ENCODE peak calls at places on chromosomes 3 and 15, in six cellular contexts. I is upper lobe of left lung, V is heart right ventricle, H is RWPE2, R is fibroblast of lung, U is heart left ventricle. A is an unnamed sample.

GRCh38 chr3:25663324-25664065 is 1.2 kb downstream of the TOP2B start:
- DNase-seq in V (no peak), R (peak; percentile 32), H (no peak), U (no peak), I (peak; percentile 32), A (no peak)

GRCh38 chr15:55499158-55499557 is 8.9 kb downstream of the DNAAF4 start:
- DNase-seq in V (no peak), R (no peak), H (no peak), U (no peak), I (no peak), A (no peak)

GRCh38 chr3:33941804-33942203 is 143.4 kb downstream of the PDCD6IP start:
- DNase-seq in V (no peak), I (no peak), R (no peak), H (no peak), U (no peak), A (no peak)

GRCh38 chr3:197151562-197151961 is 121.9 kb upstream of the MELTF start:
- DNase-seq in R (peak; percentile 52), I (peak; percentile 70), V (peak; percentile 20), H (no peak), U (peak; percentile 47), A (no peak)

GRCh38 chr15:85094685-85095084 is 113.0 kb downstream of the PDE8A start:
- DNase-seq in V (no peak), R (peak; percentile 74), I (no peak), H (no peak), U (no peak), A (no peak)

GRCh38 chr3:151085889-151086483 is 522 bp downstream of the MED12L start:
- DNase-seq in U (peak; percentile 32), I (no peak), R (peak; percentile 30), H (no peak), V (peak; percentile 5), A (no peak)

GRCh38 chr3:197320582-197320981 is 22.2 kb upstream of the DLG1 start:
- DNase-seq in H (no peak), I (no peak), U (no peak), V (no peak), R (no peak), A (no peak)

GRCh38 chr3:12143949-12144504 is 14.7 kb downstream of the TIMP4 start:
- DNase-seq in H (no peak), V (peak; percentile 54), R (peak; percentile 80), U (peak; percentile 77), I (peak; percentile 49), A (peak; percentile 97)

GRCh38 chr3:22858486-22858885 is 344.6 kb upstream of the UBE2E2 start:
- DNase-seq in U (no peak), I (no peak), R (no peak), H (no peak), V (no peak), A (no peak)

GRCh38 chr15:95843241-95843851 is 487.2 kb upstream of the NR2F2 start:
- DNase-seq in H (no peak), U (peak; percentile 33), I (no peak), V (peak; percentile 53), R (peak; percentile 89), A (no peak)

DNA sequence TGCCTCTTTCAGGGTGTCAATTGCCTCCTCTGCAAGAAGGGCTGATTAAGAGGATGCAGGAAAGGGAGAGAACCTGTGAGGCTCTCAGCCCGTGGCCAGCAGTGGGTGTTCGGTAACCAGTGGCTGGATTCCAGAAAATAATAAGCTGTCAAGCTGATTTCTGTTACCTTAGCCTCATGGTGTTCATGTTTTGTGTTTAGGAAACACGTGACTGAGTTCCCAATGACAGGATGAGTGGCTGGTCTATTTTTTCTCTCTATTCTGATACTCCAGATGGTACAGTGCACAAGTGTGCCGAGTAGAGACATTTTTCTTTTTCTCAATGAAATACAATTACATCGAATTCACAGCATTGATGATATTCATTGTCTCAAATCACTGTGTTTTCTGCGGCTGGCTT is 43.6 kb downstream of the EDEM1 start:
- DNase-seq in V (no peak), H (no peak), U (no peak), I (no peak), R (no peak), A (no peak)
- H3K27me3 ChIP-seq in V (no peaks in the 10 kb centered on the region), H (no peaks in the 10 kb centered on the region), U (no peaks in the 10 kb centered on the region), I (no peaks in the 10 kb centered on the region), R (no peaks in the 10 kb centered on the region), A (no peaks in the 10 kb centered on the region)

GRCh38 chr3:158108596-158108995 is 1.3 kb upstream of the RSRC1 start:
- DNase-seq in R (no peak), I (no peak), H (no peak), V (no peak), U (no peak), A (no peak)
- H3K4me1 ChIP-seq in R (no peaks in the 10 kb centered on the region), I (peaks cover 44% of the 10 kb centered on the region), H (peaks cover 3% of the 10 kb centered on the region), V (peaks cover 67% of the 10 kb centered on the region), U (peaks cover 8% of the 10 kb centered on the region), A (peaks cover 7% of the 10 kb centered on the region)

GRCh38 chr3:78858910-78859309 is 908.9 kb downstream of the ROBO1 start:
- DNase-seq in R (peak; percentile 70), U (no peak), H (no peak), I (no peak), V (no peak), A (no peak)

GRCh38 chr3:78858165-78858564 is 909.6 kb downstream of the ROBO1 start:
- DNase-seq in H (no peak), R (peak; percentile 21), U (no peak), I (no peak), V (no peak), A (no peak)

GRCh38 chr3:78856164-78856563 is 911.6 kb downstream of the ROBO1 start:
- DNase-seq in U (no peak), V (no peak), I (no peak), H (no peak), R (no peak), A (no peak)

GRCh38 chr3:78855190-78855589 is 912.6 kb downstream of the ROBO1 start:
- DNase-seq in U (no peak), V (no peak), H (no peak), R (no peak), I (no peak), A (no peak)

DNA sequence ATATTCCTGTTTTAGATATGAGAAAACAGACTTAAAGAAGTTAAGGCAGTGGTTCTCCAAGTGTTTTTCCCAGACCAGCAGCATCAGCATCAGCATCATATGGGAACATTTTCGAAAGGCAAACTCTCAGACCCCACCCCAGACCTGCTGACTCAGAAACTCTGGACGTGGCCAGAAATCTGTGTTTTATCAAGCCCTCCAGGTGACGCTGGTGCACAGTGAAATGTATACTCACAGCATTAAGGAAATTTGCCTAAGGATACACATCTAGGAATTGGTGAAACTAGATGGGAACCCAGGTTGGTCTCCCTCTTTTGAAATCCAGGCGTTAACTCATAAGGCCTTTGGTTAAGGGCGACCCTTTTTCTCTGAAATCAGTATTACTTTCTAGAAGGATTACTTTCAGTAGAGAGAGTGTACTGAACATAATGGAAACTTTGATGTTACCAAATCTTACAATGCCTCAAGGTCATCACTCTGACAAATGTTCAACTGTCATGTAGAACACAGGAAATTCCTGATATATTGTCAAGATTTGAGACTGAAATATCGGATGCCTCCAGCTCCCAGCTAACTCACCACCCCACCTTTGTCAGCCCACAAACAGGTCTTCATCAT is 910.2 kb downstream of the ROBO1 start:
- DNase-seq in H (no peak), U (no peak), I (no peak), V (no peak), R (peak; percentile 35), A (no peak)
- TF ChIP-seq CTCF in H (peak; percentile 47), U (no peak), I (no peak), V (no peak), R (no peak), A (no peak)

DNA sequence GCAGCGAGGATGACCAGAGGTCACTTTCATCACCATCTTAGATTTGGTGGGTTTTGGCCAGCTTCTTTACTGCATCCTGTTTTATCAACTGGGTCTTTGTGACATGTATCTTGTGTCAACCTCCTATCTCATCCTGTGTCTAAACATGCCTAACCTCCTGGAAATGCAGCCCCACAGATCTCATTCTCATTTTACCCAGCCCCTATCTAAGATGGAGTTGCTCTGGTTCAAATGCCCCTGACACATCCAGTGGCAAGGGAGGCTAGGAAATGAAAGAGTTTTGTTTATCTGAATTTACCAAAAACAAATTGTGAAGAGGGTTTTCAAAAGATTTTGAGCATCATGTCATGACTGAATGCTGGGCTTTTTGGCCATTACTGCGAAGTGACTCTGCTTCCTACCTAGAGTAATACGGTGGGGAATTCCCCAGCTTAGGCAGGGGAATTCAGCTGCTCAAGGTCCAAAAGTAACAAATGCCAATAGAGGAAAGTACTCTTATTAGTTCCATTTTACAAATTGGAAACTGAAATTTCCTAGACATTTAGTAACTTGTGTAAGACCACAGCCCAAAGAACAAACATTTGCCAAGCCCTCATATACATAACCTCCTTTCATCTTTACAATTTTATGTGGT is 6.0 kb upstream of the SPSB4 start:
- DNase-seq in V (no peak), H (no peak), I (no peak), U (no peak), R (no peak), A (no peak)
- H3K27me3 ChIP-seq in V (no peaks in the 10 kb centered on the region), H (peaks cover 31% of the 10 kb centered on the region), I (no peaks in the 10 kb centered on the region), U (no peaks in the 10 kb centered on the region), R (peaks cover 4% of the 10 kb centered on the region), A (no peaks in the 10 kb centered on the region)

GRCh38 chr3:195155842-195156241 is 115.1 kb downstream of the XXYLT1 start:
- DNase-seq in V (no peak), R (peak; percentile 78), H (no peak), U (no peak), I (no peak), A (no peak)

GRCh38 chr3:195156286-195156890 is 114.6 kb downstream of the XXYLT1 start:
- DNase-seq in H (no peak), V (no peak), R (no peak), I (no peak), U (no peak), A (no peak)

GRCh38 chr3:195154111-195154791 is 116.7 kb downstream of the XXYLT1 start:
- DNase-seq in V (peak; percentile 41), I (peak; percentile 44), R (peak; percentile 38), U (peak; percentile 59), H (no peak), A (no peak)

GRCh38 chr3:195153653-195154052 is 117.3 kb downstream of the XXYLT1 start:
- DNase-seq in H (no peak), U (no peak), R (no peak), I (no peak), V (no peak), A (no peak)

GRCh38 chr3:195154793-195155535 is 116.0 kb downstream of the XXYLT1 start:
- DNase-seq in U (peak; percentile 91), I (peak; percentile 89), H (peak; percentile 81), R (peak; percentile 98), V (peak; percentile 94), A (peak; percentile 21)
- H3K4me1 ChIP-seq in U (peaks cover 61% of the 10 kb centered on the region), I (peaks cover 72% of the 10 kb centered on the region), H (peaks cover 34% of the 10 kb centered on the region), R (peaks cover 48% of the 10 kb centered on the region), V (peaks cover 77% of the 10 kb centered on the region), A (peaks cover 4% of the 10 kb centered on the region)

DNA sequence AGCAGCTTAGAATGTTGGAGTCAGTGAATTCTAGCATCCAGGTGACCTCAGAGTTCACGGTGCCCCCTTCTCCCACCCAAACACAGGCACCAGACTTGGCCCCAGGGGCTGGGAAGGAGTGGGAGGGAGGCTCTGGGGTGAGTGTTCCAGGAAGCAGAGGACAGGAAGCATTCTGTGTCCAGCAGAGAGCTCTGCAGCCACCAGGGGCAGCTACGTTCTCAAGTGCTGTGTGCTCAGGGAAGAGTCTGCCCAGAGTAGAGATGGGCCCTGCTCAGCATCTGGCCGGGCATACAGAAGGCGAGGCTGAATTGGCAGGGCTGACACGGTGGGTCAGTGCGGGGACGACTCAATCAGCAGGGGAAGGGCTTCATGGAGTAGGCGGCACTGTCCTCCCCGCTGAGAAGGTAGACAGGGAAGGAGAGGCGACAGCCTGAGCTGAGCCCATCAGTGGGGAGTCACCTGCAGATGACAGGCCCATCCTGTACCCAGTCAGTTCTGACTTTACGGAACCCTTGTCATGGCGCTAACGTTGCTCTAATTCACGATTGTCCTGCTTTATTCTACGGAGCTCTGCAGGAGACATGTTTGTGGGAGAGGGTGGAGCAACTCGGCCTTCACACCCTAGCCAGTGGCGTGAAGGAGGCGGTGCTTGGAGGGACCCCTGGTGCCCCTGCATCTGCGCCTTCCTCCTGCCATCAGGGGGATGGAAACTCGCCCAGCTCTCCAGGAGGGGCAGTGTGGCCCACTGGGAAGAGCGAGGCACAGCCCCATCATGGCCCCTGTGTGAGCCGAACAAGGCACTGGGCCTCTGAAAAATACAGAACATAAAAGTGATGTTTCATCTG is 82.1 kb downstream of the C3orf70 start:
- DNase-seq in R (peak; percentile 6), V (no peak), I (no peak), H (no peak), U (peak; percentile 37), A (no peak)
- TF ChIP-seq CTCF in R (peak; percentile 43), V (peak; percentile 43), I (no peak), H (no peak), U (no peak), A (no peak)

A was measured in ascending aorta.